ENCODE peak calls at places on chromosomes 7 and 10, in five cellular contexts. H, L, J, Y and B are unnamed samples. For H3K4me1, the result is how much of the 10 kb centered on the place peaks cover.

GRCh38 chr7:157433628-157434027 is 96.8 kb downstream of the DNAJB6 start:
- DNase-seq in H (no peak), L (no peak), J (no peak), Y (no peak), B (no peak)

GRCh38 chr10:103719036-103719435 is 136.3 kb downstream of the SH3PXD2A start:
- DNase-seq in H (no peak), L (no peak), J (no peak), Y (no peak), B (no peak)

GRCh38 chr7:132075573-132075972 is 500.7 kb downstream of the PLXNA4 start:
- DNase-seq in H (no peak), L (no peak), J (no peak), Y (peak), B (no peak)

GRCh38 chr10:110512461-110513187 is 14.9 kb downstream of the DUSP5 start:
- DNase-seq in H (no peak), L (no peak), J (no peak), Y (no peak), B (peak)

GRCh38 chr7:138000081-138000701 is 1.7 kb downstream of the CREB3L2 start:
- DNase-seq in H (no peak), L (peak), J (peak), Y (peak), B (peak)

GRCh38 chr7:11833431-11833830 is 1.4 kb upstream of the THSD7A start:
- DNase-seq in H (no peak), L (peak), J (no peak), Y (no peak), B (no peak)

GRCh38 chr7:138752568-138753518 is 45.0 kb upstream of the TMEM213 start:
- DNase-seq in H (peak), L (peak), J (peak), Y (peak), B (no peak)

GRCh38 chr10:80081801-80082750 is 3.6 kb downstream of the TMEM254 start:
- DNase-seq in H (no peak), L (peak), J (no peak), Y (no peak), B (no peak)

GRCh38 chr10:124283215-124284046 is 135.3 kb downstream of the OAT start:
- DNase-seq in H (no peak), L (no peak), J (no peak), Y (no peak), B (no peak)

GRCh38 chr10:76299501-76299900 is 868.1 kb downstream of the LRMDA start:
- DNase-seq in H (no peak), L (peak), J (no peak), Y (no peak), B (no peak)

GRCh38 chr10:118041316-118041715 is 5.4 kb downstream of the RAB11FIP2 start:
- DNase-seq in H (no peak), L (no peak), J (no peak), Y (no peak), B (peak)

GRCh38 chr10:3850999-3851937 is 66.3 kb upstream of the KLF6 start:
- DNase-seq in H (peak), L (peak), J (no peak), Y (no peak), B (peak)

GRCh38 chr10:28256776-28257175 is 46.1 kb downstream of the MPP7 start:
- DNase-seq in H (no peak), L (no peak), J (no peak), Y (no peak), B (no peak)

GRCh38 chr10:110425684-110426293 is 71.9 kb upstream of the DUSP5 start:
- DNase-seq in H (no peak), L (peak), J (no peak), Y (no peak), B (peak)

GRCh38 chr10:109961181-109962001 is 38.1 kb upstream of the XPNPEP1 start:
- DNase-seq in H (no peak), L (peak), J (no peak), Y (peak), B (no peak)

GRCh38 chr7:105493928-105494325 is 28.1 kb downstream of the PUS7 start:
- DNase-seq in H (no peak), L (no peak), J (no peak), Y (no peak), B (peak)

GRCh38 chr7:15367897-15368296 is 193.9 kb downstream of the AGMO start:
- DNase-seq in H (no peak), L (no peak), J (no peak), Y (no peak), B (no peak)

GRCh38 chr10:117536862-117537435 is 5.6 kb upstream of the EMX2 start:
- DNase-seq in H (no peak), L (peak), J (no peak), Y (no peak), B (no peak)

GRCh38 chr10:132497083-132497680 is 40.4 kb upstream of the INPP5A start:
- DNase-seq in H (no peak), L (no peak), J (no peak), Y (no peak), B (no peak)

GRCh38 chr7:23020742-23021401 is 6.9 kb upstream of the HYCC1 start:
- DNase-seq in H (peak), L (no peak), J (no peak), Y (no peak), B (peak)

GRCh38 chr7:23024454-23024853 is 10.5 kb upstream of the HYCC1 start:
- DNase-seq in H (no peak), L (no peak), J (no peak), Y (no peak), B (no peak)

GRCh38 chr7:23021581-23021980 is 7.7 kb upstream of the HYCC1 start:
- DNase-seq in H (no peak), L (no peak), J (no peak), Y (no peak), B (peak)

GRCh38 chr7:23022831-23023230 is 8.9 kb upstream of the HYCC1 start:
- DNase-seq in H (no peak), L (no peak), J (no peak), Y (no peak), B (no peak)

GRCh38 chr7:23022258-23022745 is 8.4 kb upstream of the HYCC1 start:
- DNase-seq in H (no peak), L (no peak), J (no peak), Y (no peak), B (peak)
- H3K4me1 ChIP-seq in H (under half), L (under half), J (under half), Y (under half), B (under half)

GRCh38 chr10:11551104-11551503 is 60.3 kb downstream of the USP6NL start:
- DNase-seq in H (no peak), L (no peak), J (no peak), Y (no peak), B (no peak)
- H3K4me1 ChIP-seq in H (half or more), L (under half), J (under half), Y (under half), B (under half)

GRCh38 chr7:30733691-30734090 is 18.2 kb upstream of the INMT start:
- DNase-seq in H (no peak), L (no peak), J (no peak), Y (no peak), B (no peak)

GRCh38 chr7:30730996-30731395 is 20.9 kb upstream of the INMT start:
- DNase-seq in H (no peak), L (no peak), J (no peak), Y (no peak), B (no peak)

GRCh38 chr7:30733216-30733615 is 18.7 kb upstream of the INMT start:
- DNase-seq in H (no peak), L (no peak), J (no peak), Y (no peak), B (no peak)

GRCh38 chr7:30731619-30732018 is 20.3 kb upstream of the INMT start:
- DNase-seq in H (no peak), L (no peak), J (no peak), Y (no peak), B (no peak)

DNA sequence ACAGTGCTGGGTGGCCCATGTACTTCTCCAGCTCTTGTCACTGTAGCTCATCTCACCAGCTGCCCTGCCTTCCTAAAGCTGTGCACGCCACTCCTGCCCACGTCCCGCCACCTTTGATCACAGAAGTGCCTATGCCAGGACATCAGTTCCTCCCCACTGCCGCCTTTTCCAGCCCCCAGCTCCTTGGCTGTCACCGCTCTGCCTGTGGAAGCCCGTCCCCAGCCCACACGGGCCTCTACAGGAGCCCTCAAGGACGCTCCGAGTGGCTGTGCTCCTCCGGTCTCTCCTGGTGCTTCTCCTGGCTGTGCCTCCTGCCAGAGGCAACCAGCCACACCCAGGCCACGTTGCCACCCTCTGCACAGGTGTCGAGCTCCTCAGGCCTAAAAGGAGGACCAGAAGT is 19.3 kb upstream of the INMT start:
- DNase-seq in H (no peak), L (no peak), J (no peak), Y (no peak), B (no peak)
- H3K4me1 ChIP-seq in H (under half), L (under half), J (under half), Y (under half), B (under half)

GRCh38 chr7:818031-818699 is 14.1 kb upstream of the SUN1 start:
- DNase-seq in H (peak), L (no peak), J (no peak), Y (no peak), B (peak)

GRCh38 chr7:816300-816750 is 16.0 kb upstream of the SUN1 start:
- DNase-seq in H (peak), L (peak), J (peak), Y (peak), B (peak)

GRCh38 chr7:815284-816216 is 16.7 kb upstream of the SUN1 start:
- DNase-seq in H (no peak), L (peak), J (peak), Y (peak), B (peak)

GRCh38 chr7:820341-820740 is 11.9 kb upstream of the SUN1 start:
- DNase-seq in H (no peak), L (no peak), J (no peak), Y (no peak), B (no peak)

GRCh38 chr7:816751-817671 is 15.3 kb upstream of the SUN1 start:
- DNase-seq in H (no peak), L (peak), J (peak), Y (peak), B (peak)
- H3K4me1 ChIP-seq in H (half or more), L (under half), J (under half), Y (under half), B (under half)

GRCh38 chr7:142450206-142450605 is 192.3 kb upstream of the PRSS58 start:
- DNase-seq in H (no peak), L (no peak), J (no peak), Y (no peak), B (no peak)

GRCh38 chr7:142443614-142444013 is 185.8 kb upstream of the PRSS58 start:
- DNase-seq in H (no peak), L (no peak), J (no peak), Y (no peak), B (no peak)

GRCh38 chr7:142441074-142441403 is 183.2 kb upstream of the PRSS58 start:
- DNase-seq in H (no peak), L (peak), J (no peak), Y (no peak), B (no peak)

GRCh38 chr7:142440219-142441073 is 182.6 kb upstream of the PRSS58 start:
- DNase-seq in H (peak), L (peak), J (no peak), Y (no peak), B (peak)

DNA sequence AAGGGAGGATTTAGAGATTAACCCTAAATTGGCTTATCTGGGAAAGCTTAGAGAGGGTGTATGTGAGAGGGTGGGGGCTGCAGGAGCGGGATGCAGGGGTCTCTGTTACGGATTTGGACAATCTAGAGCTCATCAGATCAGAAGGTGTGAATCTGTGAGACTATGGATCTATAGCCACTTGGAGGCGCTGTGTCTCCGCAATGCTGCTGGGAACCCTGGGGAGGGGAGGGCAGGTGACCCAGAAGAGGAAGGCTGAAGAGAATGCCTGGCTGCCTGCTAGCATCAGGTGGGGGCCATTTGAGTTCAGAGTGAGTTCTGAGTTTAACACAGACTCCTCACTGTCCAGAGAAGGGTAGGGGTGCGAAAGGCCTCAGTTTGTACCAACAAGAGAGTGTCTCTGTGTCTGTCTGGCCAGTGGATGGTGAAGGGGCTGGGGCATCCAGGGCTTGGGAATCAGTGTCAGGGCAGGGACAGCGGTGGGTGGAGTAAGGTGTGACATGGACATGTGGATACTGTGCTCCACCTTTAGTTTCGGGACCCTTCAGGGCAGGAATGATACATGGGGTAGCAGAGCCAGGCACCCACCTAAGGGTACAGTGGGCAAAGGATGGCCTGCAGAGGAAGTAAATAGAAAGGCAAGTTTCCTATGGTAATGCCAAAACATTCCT is 187.3 kb upstream of the PRSS58 start:
- DNase-seq in H (peak), L (peak), J (no peak), Y (no peak), B (no peak)
- H3K4me1 ChIP-seq in H (under half), L (under half), J (under half), Y (under half), B (under half)

DNA sequence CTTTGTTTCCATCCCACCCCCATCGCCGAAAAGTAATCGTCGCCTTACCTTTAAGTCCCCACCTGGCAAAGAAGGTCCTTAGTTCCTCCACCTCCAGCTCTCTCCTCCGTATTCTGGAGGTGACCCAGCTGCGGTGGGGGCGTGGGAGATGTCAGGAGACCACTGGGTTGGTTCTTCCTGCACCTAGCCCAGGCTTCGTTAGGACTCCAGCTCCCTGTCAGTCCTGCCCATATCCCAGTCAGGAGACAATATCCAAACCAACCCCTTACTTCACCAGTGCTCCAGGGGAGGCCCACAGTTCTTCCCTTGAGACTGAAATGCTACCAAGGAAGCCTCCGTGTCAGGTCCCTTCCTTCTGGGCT is 693 bp downstream of the ADIRF start:
- DNase-seq in H (no peak), L (no peak), J (no peak), Y (no peak), B (no peak)
- H3K4me1 ChIP-seq in H (half or more), L (under half), J (under half), Y (under half), B (half or more)